ENCODE peak calls at places on chromosomes 12 and 14, in ten cellular contexts. One of them, this sample, is unnamed.

GRCh38 chr12:92778525-92778924 is 75.7 kb downstream of the PLEKHG7 start:
- DNase-seq in H4: no peak
- DNase-seq in GM06990: no peak
- DNase-seq in amygdala: no peak
- DNase-seq in EH: no peak
- DNase-seq in ecto neural progenitor cell: no peak
- DNase-seq in activated CD4-positive, CD25-positive, alpha-beta regulatory T cell treated with anti-CD3 and anti-CD28 coated beads, Interleukin-2, amount 50 U/mL, for 72 hours: no peak
- DNase-seq in effector memory CD4-positive, alpha-beta T cell: no peak
- DNase-seq in amniotic stem cell: no peak
- DNase-seq in H9: no peak
- DNase-seq in this sample: no peak

GRCh38 chr14:91417134-91417982 is at the start of gene CCDC88C:
- DNase-seq in ecto neural progenitor cell: peak; percentile 82
- DNase-seq in EH: no peak
- DNase-seq in amniotic stem cell: no peak
- DNase-seq in H9: peak; percentile 71
- DNase-seq in activated CD4-positive, CD25-positive, alpha-beta regulatory T cell treated with anti-CD3 and anti-CD28 coated beads, Interleukin-2, amount 50 U/mL, for 72 hours: peak; percentile 80
- DNase-seq in H4: no peak
- DNase-seq in amygdala: peak; percentile 36
- DNase-seq in GM06990: peak; percentile 80
- DNase-seq in effector memory CD4-positive, alpha-beta T cell: peak; percentile 71
- DNase-seq in this sample: peak; percentile 56

GRCh38 chr14:92563359-92563758 is 49.8 kb downstream of the RIN3 start:
- DNase-seq in amniotic stem cell: no peak
- DNase-seq in H9: no peak
- DNase-seq in amygdala: no peak
- DNase-seq in effector memory CD4-positive, alpha-beta T cell: no peak
- DNase-seq in EH: peak; percentile 54
- DNase-seq in ecto neural progenitor cell: no peak
- DNase-seq in GM06990: no peak
- DNase-seq in H4: no peak
- DNase-seq in activated CD4-positive, CD25-positive, alpha-beta regulatory T cell treated with anti-CD3 and anti-CD28 coated beads, Interleukin-2, amount 50 U/mL, for 72 hours: no peak
- DNase-seq in this sample: peak; percentile 48

GRCh38 chr12:64895541-64895940 is 71.1 kb downstream of the TBC1D30 start:
- DNase-seq in GM06990: no peak
- DNase-seq in amniotic stem cell: peak; percentile 10
- DNase-seq in H9: no peak
- DNase-seq in activated CD4-positive, CD25-positive, alpha-beta regulatory T cell treated with anti-CD3 and anti-CD28 coated beads, Interleukin-2, amount 50 U/mL, for 72 hours: no peak
- DNase-seq in EH: peak; percentile 76
- DNase-seq in effector memory CD4-positive, alpha-beta T cell: no peak
- DNase-seq in amygdala: no peak
- DNase-seq in ecto neural progenitor cell: no peak
- DNase-seq in H4: no peak
- DNase-seq in this sample: no peak

GRCh38 chr14:23171251-23171975 is 12.0 kb downstream of the SLC7A8 start:
- DNase-seq in EH: peak; percentile 78
- DNase-seq in GM06990: no peak
- DNase-seq in H4: no peak
- DNase-seq in effector memory CD4-positive, alpha-beta T cell: no peak
- DNase-seq in H9: no peak
- DNase-seq in amygdala: no peak
- DNase-seq in activated CD4-positive, CD25-positive, alpha-beta regulatory T cell treated with anti-CD3 and anti-CD28 coated beads, Interleukin-2, amount 50 U/mL, for 72 hours: no peak
- DNase-seq in ecto neural progenitor cell: no peak
- DNase-seq in amniotic stem cell: no peak
- DNase-seq in this sample: no peak

GRCh38 chr14:59688224-59689170 is 111.9 kb upstream of the CCDC175 start:
- DNase-seq in EH: peak; percentile 78
- DNase-seq in amygdala: no peak
- DNase-seq in H4: peak; percentile 67
- DNase-seq in amniotic stem cell: peak; percentile 26
- DNase-seq in H9: peak; percentile 80
- DNase-seq in activated CD4-positive, CD25-positive, alpha-beta regulatory T cell treated with anti-CD3 and anti-CD28 coated beads, Interleukin-2, amount 50 U/mL, for 72 hours: no peak
- DNase-seq in GM06990: peak; percentile 8
- DNase-seq in effector memory CD4-positive, alpha-beta T cell: no peak
- DNase-seq in ecto neural progenitor cell: peak; percentile 64
- DNase-seq in this sample: peak; percentile 53

GRCh38 chr12:123808167-123808566 is 46.1 kb downstream of the DNAH10 start:
- DNase-seq in ecto neural progenitor cell: no peak
- DNase-seq in H4: peak; percentile 29
- DNase-seq in EH: peak; percentile 33
- DNase-seq in amniotic stem cell: no peak
- DNase-seq in activated CD4-positive, CD25-positive, alpha-beta regulatory T cell treated with anti-CD3 and anti-CD28 coated beads, Interleukin-2, amount 50 U/mL, for 72 hours: no peak
- DNase-seq in effector memory CD4-positive, alpha-beta T cell: no peak
- DNase-seq in GM06990: no peak
- DNase-seq in amygdala: no peak
- DNase-seq in H9: peak; percentile 68
- DNase-seq in this sample: peak; percentile 39

GRCh38 chr14:100717371-100717770 is 9.3 kb upstream of the DLK1 start:
- DNase-seq in H4: no peak
- DNase-seq in H9: no peak
- DNase-seq in GM06990: no peak
- DNase-seq in activated CD4-positive, CD25-positive, alpha-beta regulatory T cell treated with anti-CD3 and anti-CD28 coated beads, Interleukin-2, amount 50 U/mL, for 72 hours: no peak
- DNase-seq in EH: no peak
- DNase-seq in ecto neural progenitor cell: no peak
- DNase-seq in amniotic stem cell: no peak
- DNase-seq in amygdala: no peak
- DNase-seq in effector memory CD4-positive, alpha-beta T cell: no peak
- DNase-seq in this sample: peak; percentile 84